ENCODE peak calls at places on chromosomes 4 and X, in five cellular contexts. C is stimulated activated CD8-positive, alpha-beta memory T cell treated with anti-CD3 and anti-CD28 coated beads, Interleukin-12 subunit alpha, Interleukin-12 subunit beta, amount 100 ng/mL, for 1 hour; O is endothelial cell; A is GM23248; J is brain microvascular endothelial cell. R is an unnamed sample.

GRCh38 chr4:135838889-135839288 is 1637.3 kb upstream of the PABPC4L start:
- DNase-seq in O (no peak), C (no peak), A (no peak), J (peak), R (no peak)

GRCh38 chr4:142883433-142883832 is 37.3 kb upstream of the INPP4B start:
- DNase-seq in O (peak), J (no peak), A (peak), C (no peak), R (no peak)

GRCh38 chr4:168765726-168766125 is 244.3 kb downstream of the CBR4 start:
- DNase-seq in O (no peak), C (no peak), J (no peak), A (peak), R (peak)

GRCh38 chr4:14334166-14334565 is 668.1 kb upstream of the CPEB2 start:
- DNase-seq in A (no peak), O (no peak), C (no peak), J (peak), R (no peak)

GRCh38 chrX:108270739-108271396 is 167.4 kb downstream of the COL4A6 start:
- DNase-seq in J (no peak), O (no peak), C (no peak), A (peak), R (no peak)

GRCh38 chrX:115289465-115289864 is at the start of gene LUZP4:
- DNase-seq in J (no peak), C (no peak), A (no peak), O (no peak), R (no peak)

GRCh38 chrX:74179499-74179898 is 124.5 kb upstream of the ZCCHC13 start:
- DNase-seq in J (no peak), A (no peak), O (no peak), C (no peak), R (no peak)

GRCh38 chrX:118117069-118117405 is 427 bp upstream of the KLHL13 start:
- DNase-seq in O (no peak), C (no peak), J (peak), A (peak), R (no peak)

GRCh38 chr4:173217727-173218126 is 49.1 kb downstream of the GALNT7 start:
- DNase-seq in J (peak), A (peak), C (no peak), O (no peak), R (no peak)

GRCh38 chrX:118507766-118508165 is 12.2 kb downstream of the DOCK11 start:
- DNase-seq in O (no peak), A (peak), C (no peak), J (no peak), R (no peak)

GRCh38 chrX:45011131-45011530 is 138.1 kb downstream of the KDM6A start:
- DNase-seq in O (no peak), C (no peak), A (peak), J (peak), R (no peak)

GRCh38 chr4:108170729-108171540 is 2.2 kb upstream of the LEF1 start:
- DNase-seq in J (no peak), O (no peak), C (no peak), A (no peak), R (no peak)

GRCh38 chr4:113645771-113646455 is 115.6 kb downstream of the CAMK2D start:
- DNase-seq in J (peak), C (no peak), O (no peak), A (peak), R (peak)

GRCh38 chr4:8910822-8911310 is 39.2 kb upstream of the HMX1 start:
- DNase-seq in A (peak), C (no peak), J (no peak), O (no peak), R (no peak)

GRCh38 chr4:7867701-7868429 is 71.8 kb downstream of the AFAP1 start:
- DNase-seq in J (peak), C (no peak), O (no peak), A (peak), R (no peak)

GRCh38 chr4:1400191-1400805 is 5.9 kb downstream of the NKX1-1 start:
- DNase-seq in C (no peak), J (no peak), A (no peak), O (no peak), R (no peak)

GRCh38 chr4:76803522-76803921 is 94.4 kb downstream of the SOWAHB start:
- DNase-seq in J (peak), O (no peak), C (no peak), A (peak), R (no peak)

GRCh38 chr4:142846105-142846728 is at the start of gene INPP4B:
- DNase-seq in O (peak), C (no peak), J (peak), A (peak), R (peak)

GRCh38 chr4:7905461-7905915 is 34.2 kb downstream of the AFAP1 start:
- DNase-seq in C (no peak), A (peak), O (no peak), J (no peak), R (no peak)

GRCh38 chrX:12440245-12440644 is 302.0 kb downstream of the FRMPD4 start:
- DNase-seq in C (no peak), O (no peak), J (no peak), A (no peak), R (no peak)

GRCh38 chr4:186534056-186534455 is 21.3 kb downstream of the MTNR1A start:
- DNase-seq in C (no peak), O (no peak), A (no peak), J (no peak), R (no peak)

GRCh38 chrX:154098551-154098950 is 1.0 kb upstream of the MECP2 start:
- DNase-seq in O (no peak), J (no peak), C (no peak), A (no peak), R (peak)

GRCh38 chrX:56763556-56764152 is 34.6 kb downstream of the NBDY start:
- DNase-seq in O (no peak), C (no peak), A (no peak), J (peak), R (peak)

GRCh38 chrX:93673056-93673868 is at the start of gene NAP1L3:
- DNase-seq in J (peak), A (peak), C (peak), O (peak), R (peak)

GRCh38 chrX:70132244-70132643 is 1.0 kb upstream of the IGBP1 start:
- DNase-seq in O (no peak), J (no peak), C (no peak), A (peak), R (no peak)

R was measured in mucosa of gallbladder.